ENCODE peak calls at places on chromosomes 5 and 9, in six cellular contexts. G is A549, I is H1, Y is HCT116, M is K562, K is HepG2. O is an unnamed sample.

GRCh38 chr5:74543162-74543995 is 97.1 kb downstream of the ENC1 start:
- DNase-seq in Y (peak), K (no peak), I (no peak), G (peak), M (no peak), O (peak)

GRCh38 chr5:179828756-179829421 is 8.2 kb downstream of the SQSTM1 start:
- DNase-seq in G (no peak), M (no peak), Y (no peak), I (no peak), K (no peak), O (no peak)

GRCh38 chr9:32382582-32383320 is 1.7 kb upstream of the ACO1 start:
- DNase-seq in Y (no peak), K (no peak), G (no peak), I (no peak), M (no peak), O (no peak)

GRCh38 chr9:134694714-134695113 is 53.1 kb downstream of the COL5A1 start:
- DNase-seq in Y (no peak), G (no peak), K (no peak), M (no peak), I (no peak), O (no peak)

GRCh38 chr9:91483189-91483691 is 59.6 kb upstream of the NFIL3 start:
- DNase-seq in G (no peak), I (no peak), Y (no peak), M (no peak), K (no peak), O (peak)

GRCh38 chr9:125366676-125367075 is 105.0 kb downstream of the GAPVD1 start:
- DNase-seq in G (no peak), Y (no peak), K (no peak), M (no peak), I (no peak), O (no peak)

GRCh38 chr5:23507278-23507685 is at the start of gene PRDM9:
- DNase-seq in K (peak), G (peak), Y (no peak), M (peak), I (peak), O (no peak)

GRCh38 chr5:179111267-179112207 is 51.4 kb downstream of the ZNF354C start:
- DNase-seq in G (no peak), Y (no peak), I (no peak), M (no peak), K (no peak), O (no peak)

GRCh38 chr5:15255601-15256000 is 244.4 kb upstream of the FBXL7 start:
- DNase-seq in K (no peak), I (no peak), G (no peak), M (no peak), Y (no peak), O (no peak)

GRCh38 chr5:61840354-61840753 is 465.7 kb upstream of the KIF2A start:
- DNase-seq in Y (no peak), K (no peak), G (peak), I (no peak), M (no peak), O (no peak)

GRCh38 chr9:131302244-131303075 is 12.9 kb downstream of the PLPP7 start:
- DNase-seq in K (no peak), G (no peak), I (no peak), M (no peak), Y (no peak), O (no peak)

GRCh38 chr9:16191691-16192402 is 639.0 kb downstream of the CCDC171 start:
- DNase-seq in K (peak), G (peak), M (peak), I (peak), Y (peak), O (peak)

GRCh38 chr5:141733198-141733597 is 51.2 kb upstream of the ARAP3 start:
- DNase-seq in G (no peak), I (no peak), M (no peak), Y (no peak), K (no peak), O (no peak)

GRCh38 chr5:141737485-141737884 is 55.5 kb upstream of the ARAP3 start:
- DNase-seq in K (no peak), Y (no peak), G (no peak), M (no peak), I (no peak), O (no peak)

GRCh38 chr5:141732417-141732816 is 50.4 kb upstream of the ARAP3 start:
- DNase-seq in M (no peak), Y (no peak), K (no peak), I (no peak), G (no peak), O (no peak)

GRCh38 chr5:141735823-141736222 is 53.8 kb upstream of the ARAP3 start:
- DNase-seq in M (no peak), K (no peak), I (no peak), Y (no peak), G (no peak), O (no peak)

DNA sequence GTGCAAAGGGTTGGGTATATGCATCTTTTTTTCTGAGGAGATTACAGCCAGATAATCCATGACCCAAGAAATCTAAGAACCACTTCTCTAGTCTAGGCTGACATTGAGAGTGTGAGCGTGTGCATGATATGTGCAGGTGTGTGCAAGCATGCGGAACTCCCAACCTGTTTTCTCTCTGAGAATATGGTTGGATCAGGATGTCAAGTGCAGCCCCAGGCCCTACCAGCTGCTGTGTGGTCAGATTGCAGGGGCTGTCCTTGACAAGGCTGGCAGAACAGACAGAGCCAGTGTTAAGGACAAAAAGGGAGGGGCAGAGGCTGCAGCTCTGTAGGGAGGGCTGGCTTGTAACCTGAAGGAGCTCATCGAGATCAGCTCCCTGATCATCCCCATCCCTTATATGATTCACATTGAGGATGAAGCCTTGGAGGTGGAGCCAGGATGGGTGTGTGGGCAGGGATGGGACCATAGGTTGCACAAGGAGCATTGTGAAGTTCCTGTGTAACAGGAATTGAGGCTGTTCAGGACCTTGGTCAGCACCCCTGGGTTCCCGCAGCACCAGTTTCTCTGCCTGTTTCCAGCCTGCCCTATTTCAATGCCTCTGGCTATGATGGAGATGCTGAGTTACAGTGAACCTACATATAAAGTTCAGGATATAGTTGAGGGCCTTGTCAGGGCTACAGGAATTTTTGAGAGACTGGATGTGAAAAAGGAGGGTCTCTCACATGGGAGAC is 52.6 kb upstream of the ARAP3 start:
- DNase-seq in K (no peak), G (peak), I (peak), Y (no peak), M (peak), O (peak)
- TF ChIP-seq CEBPB in K (no peak), G (no peak), I (peak), Y (no peak), M (no peak), O (peak)

GRCh38 chr9:3528466-3528865 is 2.7 kb upstream of the RFX3 start:
- DNase-seq in M (peak), I (no peak), K (no peak), G (no peak), Y (no peak), O (no peak)
- TF ChIP-seq CEBPB in M (no peak), I (no peak), K (no peak), G (no peak), Y (no peak), O (no peak)

GRCh38 chr5:71481441-71481840 is 26.0 kb downstream of the BDP1 start:
- DNase-seq in I (no peak), K (no peak), Y (no peak), M (no peak), G (no peak), O (no peak)

GRCh38 chr5:71482132-71482531 is 26.7 kb downstream of the BDP1 start:
- DNase-seq in M (no peak), G (peak), K (peak), I (no peak), Y (no peak), O (peak)

DNA sequence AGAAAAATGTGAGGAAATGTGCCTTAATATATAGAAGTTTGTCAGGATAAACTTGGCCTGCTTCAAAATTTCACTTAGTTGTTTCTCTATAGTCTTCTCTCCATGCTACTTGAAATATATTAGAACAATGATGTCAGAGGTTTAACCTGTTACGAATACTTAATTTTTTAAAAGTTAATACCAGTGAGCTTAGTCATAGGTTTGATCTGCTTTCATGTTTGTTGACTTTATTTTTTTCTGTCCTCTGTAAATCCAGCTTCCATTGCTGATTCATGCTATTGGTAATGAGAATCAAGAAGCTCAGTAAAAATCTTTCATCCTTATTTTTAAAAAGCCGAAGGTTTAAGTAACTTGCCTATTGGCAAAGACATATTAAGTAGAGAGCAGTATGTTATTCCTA is 27.9 kb downstream of the BDP1 start:
- DNase-seq in K (peak), M (no peak), Y (peak), G (peak), I (no peak), O (peak)
- TF ChIP-seq CEBPB in K (no peak), M (no peak), Y (peak), G (no peak), I (no peak), O (no peak)

GRCh38 chr9:70409800-70410199 is 4.7 kb downstream of the KLF9 start:
- DNase-seq in M (no peak), G (no peak), I (no peak), Y (no peak), K (no peak), O (no peak)

GRCh38 chr9:70411141-70411929 is 3.1 kb downstream of the KLF9 start:
- DNase-seq in I (no peak), G (no peak), K (peak), M (peak), Y (no peak), O (peak)

GRCh38 chr9:70409280-70409679 is 5.2 kb downstream of the KLF9 start:
- DNase-seq in K (no peak), Y (no peak), G (no peak), I (no peak), M (no peak), O (no peak)

GRCh38 chr9:70411930-70412677 is 2.4 kb downstream of the KLF9 start:
- DNase-seq in Y (peak), K (peak), M (peak), I (peak), G (no peak), O (peak)

DNA sequence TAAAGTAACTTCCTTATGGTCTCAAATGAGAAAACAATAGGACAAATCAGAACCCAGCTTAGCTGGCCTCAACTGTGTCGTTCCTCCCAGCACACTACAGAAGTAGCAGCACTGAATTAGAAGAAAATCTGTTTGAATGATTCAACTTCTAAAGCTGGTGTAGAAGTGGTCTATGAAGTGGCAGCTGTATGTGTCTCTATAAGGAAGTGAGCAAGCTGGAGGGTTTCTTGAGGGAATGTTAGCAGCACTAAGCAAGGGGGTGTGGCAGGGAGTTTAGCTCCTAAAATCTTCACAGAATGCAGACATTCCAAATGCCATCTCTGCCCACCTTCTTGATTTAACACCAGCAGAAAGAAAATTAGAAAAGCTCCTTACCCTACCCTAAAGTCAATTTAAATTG is 4.1 kb downstream of the KLF9 start:
- DNase-seq in G (no peak), Y (no peak), K (no peak), I (no peak), M (no peak), O (peak)
- TF ChIP-seq CEBPB in G (no peak), Y (no peak), K (no peak), I (no peak), M (no peak), O (no peak)

GRCh38 chr9:2613730-2614271 is 7.8 kb upstream of the VLDLR start:
- DNase-seq in Y (no peak), G (no peak), I (no peak), M (no peak), K (no peak), O (no peak)
- TF ChIP-seq CEBPB in Y (no peak), G (no peak), I (no peak), M (no peak), K (no peak), O (no peak)

GRCh38 chr9:78209127-78209526 is 26.7 kb upstream of the CEP78 start:
- DNase-seq in Y (no peak), I (no peak), K (no peak), G (no peak), M (no peak), O (no peak)

GRCh38 chr9:78213696-78214095 is 22.2 kb upstream of the CEP78 start:
- DNase-seq in I (no peak), Y (no peak), G (peak), K (peak), M (no peak), O (no peak)

GRCh38 chr9:78207319-78207718 is 28.6 kb upstream of the CEP78 start:
- DNase-seq in G (no peak), I (no peak), K (no peak), M (no peak), Y (no peak), O (no peak)

GRCh38 chr9:78212868-78213267 is 23.0 kb upstream of the CEP78 start:
- DNase-seq in K (no peak), M (no peak), G (no peak), I (no peak), Y (no peak), O (no peak)

GRCh38 chr9:78210841-78211301 is 25.0 kb upstream of the CEP78 start:
- DNase-seq in I (no peak), M (no peak), Y (no peak), K (no peak), G (no peak), O (no peak)
- TF ChIP-seq CEBPB in I (no peak), M (no peak), Y (no peak), K (no peak), G (no peak), O (no peak)

DNA sequence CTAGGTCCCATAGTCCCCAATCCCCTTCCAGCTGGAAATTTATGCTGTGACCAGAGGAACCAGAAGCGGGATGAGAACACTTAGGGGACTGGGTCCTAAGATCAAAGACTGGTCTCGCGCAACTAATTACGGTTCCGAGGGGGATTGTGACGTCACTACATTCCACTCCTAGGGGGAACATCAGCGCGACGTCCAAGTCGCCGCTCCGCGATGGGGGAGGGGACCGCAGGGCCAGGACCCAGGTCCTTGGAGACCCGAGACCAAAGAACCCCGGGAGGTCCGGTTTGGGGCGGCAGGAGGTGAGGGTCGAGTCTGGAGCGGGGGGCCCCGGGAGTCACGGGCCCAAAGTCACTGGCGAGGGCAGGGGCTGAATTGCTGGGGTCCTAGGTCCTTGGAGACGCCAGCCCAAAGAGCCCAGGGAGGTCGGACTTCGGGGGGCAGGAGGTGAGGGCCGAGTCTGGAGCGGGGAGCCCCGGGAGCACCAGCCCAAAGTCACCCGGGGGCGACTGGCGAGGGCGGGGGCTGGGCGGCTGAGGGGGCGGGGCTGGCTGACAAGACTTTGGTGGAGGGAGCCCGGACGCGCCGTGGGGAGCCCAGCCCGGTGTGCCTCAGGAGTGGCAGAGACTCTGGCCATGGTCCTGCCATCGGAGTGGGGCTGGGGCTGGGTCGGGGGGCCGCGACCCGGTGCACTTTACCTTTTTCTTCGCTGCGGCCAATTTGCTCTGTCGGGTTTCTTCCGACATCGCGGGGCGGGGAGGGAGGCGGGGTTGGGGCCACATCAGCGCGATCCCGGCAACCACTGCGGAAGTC is at the start of gene GOLGA2:
- DNase-seq in G (no peak), M (peak), K (peak), Y (peak), I (no peak), O (peak)
- TF ChIP-seq CEBPB in G (no peak), M (no peak), K (no peak), Y (no peak), I (no peak), O (no peak)